ENCODE peak calls at places on chromosomes 7 and 10, in seven cellular contexts. G is HFF-Myc; H is transverse colon; Q is EL; F is T-helper 1 cell; A is fibroblast of lung; B is stimulated activated CD4-positive, alpha-beta T cell treated with anti-CD3 and anti-CD28 coated beads, Interleukin-1b, Interleukin-23, amount 100 ng/mL, for 48 hours. E is an unnamed sample.

GRCh38 chr7:131235489-131236317 is 92.0 kb upstream of the MKLN1 start:
- DNase-seq in B (peak; percentile 83), F (peak; percentile 60), A (peak; percentile 98), H (peak; percentile 19), Q (peak; percentile 97), G (peak; percentile 96), E (peak; percentile 80)

GRCh38 chr7:33837356-33837851 is 67.9 kb upstream of the BMPER start:
- DNase-seq in H (no peak), Q (no peak), G (no peak), B (no peak), A (no peak), F (no peak), E (no peak)

GRCh38 chr7:134374291-134374690 is 57.6 kb upstream of the SLC35B4 start:
- DNase-seq in F (no peak), H (peak; percentile 9), B (no peak), A (no peak), Q (no peak), G (no peak), E (no peak)

GRCh38 chr7:134755422-134756022 is 23.9 kb upstream of the CALD1 start:
- DNase-seq in G (no peak), H (no peak), Q (peak; percentile 46), B (peak; percentile 36), F (no peak), A (peak; percentile 58), E (peak; percentile 19)

GRCh38 chr10:29583674-29584073 is 51.1 kb downstream of the SVIL start:
- DNase-seq in F (no peak), A (no peak), Q (peak; percentile 25), H (no peak), B (no peak), G (no peak), E (no peak)

GRCh38 chr10:129897851-129898463 is 66.1 kb downstream of the EBF3 start:
- DNase-seq in B (no peak), A (no peak), G (no peak), H (no peak), Q (no peak), F (no peak), E (no peak)

GRCh38 chr7:108008827-108009226 is 5.9 kb upstream of the LAMB1 start:
- DNase-seq in Q (no peak), B (no peak), G (no peak), F (no peak), A (no peak), H (no peak), E (no peak)

GRCh38 chr10:97850446-97850845 is 803 bp downstream of the GOLGA7B start:
- DNase-seq in F (peak; percentile 7), B (no peak), H (no peak), A (no peak), G (no peak), Q (no peak), E (no peak)

GRCh38 chr7:158821173-158822021 is 7.9 kb downstream of the ESYT2 start:
- DNase-seq in H (no peak), A (peak; percentile 70), F (no peak), B (no peak), Q (peak; percentile 68), G (peak; percentile 72), E (peak; percentile 44)

GRCh38 chr10:42961156-42961589 is 115.7 kb upstream of the RET start:
- DNase-seq in B (no peak), H (no peak), Q (no peak), A (no peak), G (no peak), F (no peak), E (no peak)

GRCh38 chr7:131556055-131556911 is at the start of gene PODXL:
- DNase-seq in A (peak; percentile 33), Q (peak; percentile 73), F (peak; percentile 54), H (peak; percentile 74), G (no peak), B (peak; percentile 34), E (peak; percentile 68)

GRCh38 chr7:105493928-105494325 is 28.1 kb downstream of the PUS7 start:
- DNase-seq in H (no peak), G (no peak), Q (peak; percentile 90), F (no peak), B (no peak), A (peak; percentile 56), E (no peak)

GRCh38 chr10:45452743-45453452 is 78.9 kb downstream of the ALOX5 start:
- DNase-seq in A (no peak), H (no peak), G (no peak), Q (no peak), F (no peak), B (no peak), E (no peak)

GRCh38 chr7:105664816-105665525 is 83.7 kb upstream of the EFCAB10 start:
- DNase-seq in A (no peak), Q (peak; percentile 40), G (no peak), H (no peak), B (no peak), F (no peak), E (peak; percentile 11)

GRCh38 chr10:113239569-113239968 is 289.5 kb downstream of the TCF7L2 start:
- DNase-seq in G (no peak), B (no peak), H (no peak), A (no peak), Q (no peak), F (no peak), E (no peak)

GRCh38 chr7:25895792-25896171 is 256.2 kb upstream of the NFE2L3 start:
- DNase-seq in Q (no peak), B (no peak), H (no peak), A (no peak), F (no peak), G (no peak), E (no peak)

GRCh38 chr10:18988338-18988737 is 60.3 kb upstream of the MALRD1 start:
- DNase-seq in B (no peak), F (no peak), Q (no peak), H (no peak), A (no peak), G (no peak), E (no peak)

GRCh38 chr10:77431209-77431611 is 206.4 kb downstream of the KCNMA1 start:
- DNase-seq in B (no peak), G (no peak), H (no peak), A (no peak), F (no peak), Q (no peak), E (no peak)

GRCh38 chr7:92750961-92751360 is 85.4 kb downstream of the CDK6 start:
- DNase-seq in F (no peak), Q (peak; percentile 73), A (peak; percentile 38), H (no peak), G (no peak), B (no peak), E (no peak)

GRCh38 chr7:123635551-123636359 is 19.9 kb upstream of the LMOD2 start:
- DNase-seq in Q (peak; percentile 30), H (no peak), B (no peak), A (peak; percentile 76), G (no peak), F (no peak), E (no peak)

GRCh38 chr10:36455481-36456119 is 669.8 kb upstream of the ANKRD30A start:
- DNase-seq in Q (no peak), F (no peak), A (no peak), B (no peak), H (no peak), G (no peak), E (no peak)

GRCh38 chr10:23439920-23440875 is 1.3 kb downstream of the OTUD1 start:
- DNase-seq in F (peak; percentile 24), B (peak; percentile 12), A (peak; percentile 41), Q (peak; percentile 65), H (peak; percentile 35), G (no peak), E (no peak)

GRCh38 chr10:61135276-61135721 is 191.3 kb upstream of the RHOBTB1 start:
- DNase-seq in G (no peak), B (no peak), H (no peak), F (no peak), A (no peak), Q (no peak), E (no peak)

E was measured in DND-41.